ENCODE peak calls at places on chromosome 11, in eight cellular contexts. One of them, this sample, is unnamed.

GRCh38 chr11:61482513-61482912 is 26.0 kb upstream of the LRRC10B start:
- DNase-seq in body of pancreas: peak; percentile 27
- DNase-seq in prostate gland: no peak
- DNase-seq in cardiac muscle cell: no peak
- DNase-seq in BJ: no peak
- DNase-seq in testis: no peak
- DNase-seq in GM06990: no peak
- DNase-seq in MM.1S: no peak
- DNase-seq in this sample: no peak

GRCh38 chr11:40381481-40381880 is 1078.0 kb downstream of the LRRC4C start:
- DNase-seq in body of pancreas: no peak
- DNase-seq in prostate gland: no peak
- DNase-seq in cardiac muscle cell: no peak
- DNase-seq in BJ: no peak
- DNase-seq in testis: no peak
- DNase-seq in GM06990: no peak
- DNase-seq in MM.1S: no peak
- DNase-seq in this sample: no peak

GRCh38 chr11:129331217-129331616 is 44.4 kb upstream of the BARX2 start:
- DNase-seq in body of pancreas: peak; percentile 27
- DNase-seq in prostate gland: no peak
- DNase-seq in cardiac muscle cell: peak; percentile 9
- DNase-seq in BJ: no peak
- DNase-seq in testis: no peak
- DNase-seq in GM06990: no peak
- DNase-seq in MM.1S: no peak
- DNase-seq in this sample: no peak

GRCh38 chr11:57643802-57644201 is 5.9 kb downstream of the YPEL4 start:
- DNase-seq in body of pancreas: no peak
- DNase-seq in prostate gland: no peak
- DNase-seq in cardiac muscle cell: peak; percentile 67
- DNase-seq in BJ: no peak
- DNase-seq in testis: no peak
- DNase-seq in GM06990: no peak
- DNase-seq in MM.1S: no peak
- DNase-seq in this sample: no peak

GRCh38 chr11:40133526-40133925 is 1325.9 kb downstream of the LRRC4C start:
- DNase-seq in body of pancreas: no peak
- DNase-seq in prostate gland: no peak
- DNase-seq in cardiac muscle cell: no peak
- DNase-seq in BJ: no peak
- DNase-seq in testis: no peak
- DNase-seq in GM06990: no peak
- DNase-seq in MM.1S: no peak
- DNase-seq in this sample: no peak

GRCh38 chr11:15852179-15852578 is 504.2 kb downstream of the SOX6 start:
- DNase-seq in body of pancreas: peak; percentile 34
- DNase-seq in prostate gland: no peak
- DNase-seq in cardiac muscle cell: no peak
- DNase-seq in BJ: no peak
- DNase-seq in testis: peak; percentile 55
- DNase-seq in GM06990: no peak
- DNase-seq in MM.1S: no peak
- DNase-seq in this sample: no peak

GRCh38 chr11:96306933-96307747 is 35.9 kb downstream of the MAML2 start:
- DNase-seq in body of pancreas: peak; percentile 90
- DNase-seq in prostate gland: peak; percentile 86
- DNase-seq in cardiac muscle cell: peak; percentile 99
- DNase-seq in BJ: peak; percentile 86
- DNase-seq in testis: peak; percentile 79
- DNase-seq in GM06990: no peak
- DNase-seq in MM.1S: no peak
- DNase-seq in this sample: peak; percentile 96

GRCh38 chr11:112526699-112527410 is 266.2 kb upstream of the PLET1 start:
- DNase-seq in body of pancreas: no peak
- DNase-seq in prostate gland: no peak
- DNase-seq in cardiac muscle cell: peak; percentile 11
- DNase-seq in BJ: no peak
- DNase-seq in testis: no peak
- DNase-seq in GM06990: no peak
- DNase-seq in MM.1S: no peak
- DNase-seq in this sample: no peak

GRCh38 chr11:94106699-94107098 is 21.9 kb upstream of the PANX1 start:
- DNase-seq in body of pancreas: no peak
- DNase-seq in prostate gland: no peak
- DNase-seq in cardiac muscle cell: no peak
- DNase-seq in BJ: no peak
- DNase-seq in testis: no peak
- DNase-seq in GM06990: no peak
- DNase-seq in MM.1S: no peak
- DNase-seq in this sample: no peak

GRCh38 chr11:96342131-96342970 is 644 bp downstream of the MAML2 start:
- DNase-seq in body of pancreas: no peak
- DNase-seq in prostate gland: no peak
- DNase-seq in cardiac muscle cell: no peak
- DNase-seq in BJ: no peak
- DNase-seq in testis: no peak
- DNase-seq in GM06990: no peak
- DNase-seq in MM.1S: peak; percentile 27
- DNase-seq in this sample: no peak

GRCh38 chr11:94877446-94878200 is 95.7 kb downstream of the CWC15 start:
- DNase-seq in body of pancreas: no peak
- DNase-seq in prostate gland: no peak
- DNase-seq in cardiac muscle cell: peak; percentile 74
- DNase-seq in BJ: no peak
- DNase-seq in testis: no peak
- DNase-seq in GM06990: no peak
- DNase-seq in MM.1S: no peak
- DNase-seq in this sample: no peak

GRCh38 chr11:86228967-86229330 is 15.6 kb upstream of the EED start:
- DNase-seq in body of pancreas: no peak
- DNase-seq in prostate gland: no peak
- DNase-seq in cardiac muscle cell: no peak
- DNase-seq in BJ: no peak
- DNase-seq in testis: no peak
- DNase-seq in GM06990: no peak
- DNase-seq in MM.1S: no peak
- DNase-seq in this sample: no peak

GRCh38 chr11:18770479-18771125 is 21.0 kb downstream of the PTPN5 start:
- DNase-seq in body of pancreas: no peak
- DNase-seq in prostate gland: no peak
- DNase-seq in cardiac muscle cell: no peak
- DNase-seq in BJ: no peak
- DNase-seq in testis: no peak
- DNase-seq in GM06990: no peak
- DNase-seq in MM.1S: no peak
- DNase-seq in this sample: no peak

GRCh38 chr11:35531246-35531645 is 5.8 kb upstream of the PAMR1 start:
- DNase-seq in body of pancreas: no peak
- DNase-seq in prostate gland: no peak
- DNase-seq in cardiac muscle cell: peak; percentile 55
- DNase-seq in BJ: no peak
- DNase-seq in testis: no peak
- DNase-seq in GM06990: no peak
- DNase-seq in MM.1S: no peak
- DNase-seq in this sample: no peak

GRCh38 chr11:66906077-66906929 is 49.4 kb downstream of the LRFN4 start:
- DNase-seq in body of pancreas: peak; percentile 41
- DNase-seq in prostate gland: no peak
- DNase-seq in cardiac muscle cell: peak; percentile 55
- DNase-seq in BJ: no peak
- DNase-seq in testis: peak; percentile 68
- DNase-seq in GM06990: no peak
- DNase-seq in MM.1S: no peak
- DNase-seq in this sample: no peak

GRCh38 chr11:120918257-120918656 is 105.6 kb upstream of the TBCEL start:
- DNase-seq in body of pancreas: no peak
- DNase-seq in prostate gland: no peak
- DNase-seq in cardiac muscle cell: no peak
- DNase-seq in BJ: no peak
- DNase-seq in testis: no peak
- DNase-seq in GM06990: no peak
- DNase-seq in MM.1S: no peak
- DNase-seq in this sample: no peak

GRCh38 chr11:126355324-126355925 is at the start of gene ST3GAL4:
- DNase-seq in body of pancreas: peak; percentile 78
- DNase-seq in prostate gland: peak; percentile 60
- DNase-seq in cardiac muscle cell: peak; percentile 81
- DNase-seq in BJ: no peak
- DNase-seq in testis: peak; percentile 90
- DNase-seq in GM06990: peak; percentile 71
- DNase-seq in MM.1S: peak; percentile 51
- DNase-seq in this sample: no peak

GRCh38 chr11:22304337-22304961 is 33.7 kb upstream of the SLC17A6 start:
- DNase-seq in body of pancreas: no peak
- DNase-seq in prostate gland: no peak
- DNase-seq in cardiac muscle cell: peak; percentile 50
- DNase-seq in BJ: peak; percentile 4
- DNase-seq in testis: no peak
- DNase-seq in GM06990: no peak
- DNase-seq in MM.1S: peak; percentile 56
- DNase-seq in this sample: no peak

GRCh38 chr11:69449320-69450063 is 32.0 kb upstream of the LINC01488 start:
- DNase-seq in body of pancreas: peak; percentile 50
- DNase-seq in prostate gland: no peak
- DNase-seq in cardiac muscle cell: peak; percentile 68
- DNase-seq in BJ: no peak
- DNase-seq in testis: no peak
- DNase-seq in GM06990: no peak
- DNase-seq in MM.1S: no peak
- DNase-seq in this sample: peak; percentile 25

GRCh38 chr11:73226297-73227006 is 8.4 kb downstream of the P2RY2 start:
- DNase-seq in body of pancreas: no peak
- DNase-seq in prostate gland: no peak
- DNase-seq in cardiac muscle cell: no peak
- DNase-seq in BJ: no peak
- DNase-seq in testis: no peak
- DNase-seq in GM06990: no peak
- DNase-seq in MM.1S: no peak
- DNase-seq in this sample: no peak

GRCh38 chr11:96055706-96056387 is 131.9 kb upstream of the MTMR2 start:
- DNase-seq in body of pancreas: no peak
- DNase-seq in prostate gland: no peak
- DNase-seq in cardiac muscle cell: peak; percentile 60
- DNase-seq in BJ: no peak
- DNase-seq in testis: no peak
- DNase-seq in GM06990: no peak
- DNase-seq in MM.1S: no peak
- DNase-seq in this sample: no peak

DNA sequence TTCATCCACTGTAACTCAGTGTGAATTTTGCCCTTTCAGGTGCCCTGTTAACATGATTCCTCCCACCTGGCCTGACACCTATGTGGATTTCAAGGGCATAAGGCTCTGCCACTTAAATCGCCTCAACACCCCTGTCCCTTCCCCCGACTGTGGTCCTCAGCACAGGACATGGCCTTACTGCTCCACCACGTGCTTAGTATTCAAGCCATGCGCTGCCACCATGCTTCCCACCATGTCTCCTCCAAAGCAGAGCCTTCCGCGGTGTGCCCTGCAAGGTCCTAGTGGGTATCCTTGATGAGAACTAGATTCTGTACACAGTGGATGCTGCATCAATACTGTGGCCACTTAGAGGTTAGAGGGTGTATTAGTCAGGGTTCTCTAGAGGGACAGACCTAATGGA is 51.9 kb downstream of the BUD13 start:
- DNase-seq in body of pancreas: no peak
- DNase-seq in prostate gland: no peak
- DNase-seq in cardiac muscle cell: no peak
- DNase-seq in BJ: no peak
- DNase-seq in testis: no peak
- DNase-seq in GM06990: no peak
- DNase-seq in MM.1S: no peak
- DNase-seq in this sample: no peak
- TF ChIP-seq CTCF in body of pancreas: no peak
- TF ChIP-seq CTCF in prostate gland: no peak
- TF ChIP-seq CTCF in cardiac muscle cell: no peak
- TF ChIP-seq CTCF in BJ: no peak
- TF ChIP-seq CTCF in testis: no peak
- TF ChIP-seq CTCF in GM06990: no peak
- TF ChIP-seq CTCF in MM.1S: no peak
- TF ChIP-seq CTCF in this sample: no peak

GRCh38 chr11:63813035-63813562 is at the start of gene SPINDOC:
- DNase-seq in body of pancreas: peak; percentile 83
- DNase-seq in prostate gland: peak; percentile 74
- DNase-seq in cardiac muscle cell: peak; percentile 72
- DNase-seq in BJ: no peak
- DNase-seq in testis: peak; percentile 80
- DNase-seq in GM06990: peak; percentile 85
- DNase-seq in MM.1S: peak; percentile 79
- DNase-seq in this sample: no peak
- H3K4me3 ChIP-seq in body of pancreas: peak within 1 kb of the TSS; percentile 62
- H3K4me3 ChIP-seq in prostate gland: peak within 1 kb of the TSS; percentile 79
- H3K4me3 ChIP-seq in cardiac muscle cell: peak within 1 kb of the TSS; percentile 98
- H3K4me3 ChIP-seq in BJ: peak within 1 kb of the TSS; percentile 80
- H3K4me3 ChIP-seq in testis: peak within 1 kb of the TSS; percentile 80
- H3K4me3 ChIP-seq in GM06990: peak within 1 kb of the TSS; percentile 91
- H3K4me3 ChIP-seq in MM.1S: peak within 1 kb of the TSS; percentile 97
- H3K4me3 ChIP-seq in this sample: peak within 1 kb of the TSS; percentile 85

GRCh38 chr11:32307449-32307848 is 127.9 kb downstream of the WT1 start:
- DNase-seq in body of pancreas: no peak
- DNase-seq in prostate gland: no peak
- DNase-seq in cardiac muscle cell: no peak
- DNase-seq in BJ: no peak
- DNase-seq in testis: no peak
- DNase-seq in GM06990: no peak
- DNase-seq in MM.1S: no peak
- DNase-seq in this sample: no peak
- H3K27me3 ChIP-seq in body of pancreas: no peaks in the 10 kb centered on the region
- H3K27me3 ChIP-seq in prostate gland: no peaks in the 10 kb centered on the region
- H3K27me3 ChIP-seq in cardiac muscle cell: no peaks in the 10 kb centered on the region
- H3K27me3 ChIP-seq in BJ: no peaks in the 10 kb centered on the region
- H3K27me3 ChIP-seq in testis: no peaks in the 10 kb centered on the region
- H3K27me3 ChIP-seq in GM06990: no peaks in the 10 kb centered on the region
- H3K27me3 ChIP-seq in MM.1S: no peaks in the 10 kb centered on the region
- H3K27me3 ChIP-seq in this sample: no peaks in the 10 kb centered on the region

DNA sequence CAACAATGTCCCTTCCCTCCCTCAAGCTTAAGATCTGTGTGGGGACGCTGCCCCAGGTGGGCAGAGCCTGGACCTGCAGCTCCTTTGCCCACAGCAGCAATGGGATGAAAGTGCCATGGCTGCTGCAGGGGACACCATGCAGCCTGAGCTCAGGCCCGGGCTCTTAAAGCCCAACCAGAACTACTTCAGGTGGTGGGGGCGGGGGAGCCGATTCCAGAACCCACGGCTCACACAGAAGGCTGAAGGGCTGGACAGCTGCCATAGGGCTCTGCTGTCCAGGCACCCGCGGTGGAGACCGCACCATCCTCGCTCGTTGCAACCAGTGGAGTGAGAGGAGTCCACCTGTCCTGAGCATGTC is 12.5 kb downstream of the CHID1 start:
- DNase-seq in body of pancreas: no peak
- DNase-seq in prostate gland: no peak
- DNase-seq in cardiac muscle cell: peak; percentile 32
- DNase-seq in BJ: no peak
- DNase-seq in testis: peak; percentile 49
- DNase-seq in GM06990: no peak
- DNase-seq in MM.1S: no peak
- DNase-seq in this sample: no peak
- TF ChIP-seq CTCF in body of pancreas: no peak
- TF ChIP-seq CTCF in prostate gland: peak; percentile 7
- TF ChIP-seq CTCF in cardiac muscle cell: peak; percentile 47
- TF ChIP-seq CTCF in BJ: peak; percentile 38
- TF ChIP-seq CTCF in testis: no peak
- TF ChIP-seq CTCF in GM06990: peak; percentile 18
- TF ChIP-seq CTCF in MM.1S: peak; percentile 14
- TF ChIP-seq CTCF in this sample: no peak

GRCh38 chr11:118304809-118305248 is 299 bp downstream of the CD3E start:
- DNase-seq in body of pancreas: no peak
- DNase-seq in prostate gland: no peak
- DNase-seq in cardiac muscle cell: no peak
- DNase-seq in BJ: no peak
- DNase-seq in testis: no peak
- DNase-seq in GM06990: no peak
- DNase-seq in MM.1S: no peak
- DNase-seq in this sample: no peak
- H3K4me3 ChIP-seq in body of pancreas: no peak overlapping the region
- H3K4me3 ChIP-seq in prostate gland: no peak overlapping the region
- H3K4me3 ChIP-seq in cardiac muscle cell: no peak overlapping the region
- H3K4me3 ChIP-seq in BJ: no peak overlapping the region
- H3K4me3 ChIP-seq in testis: no peak overlapping the region
- H3K4me3 ChIP-seq in GM06990: no peak overlapping the region
- H3K4me3 ChIP-seq in MM.1S: no peak overlapping the region
- H3K4me3 ChIP-seq in this sample: peak overlapping the region; percentile 21